ENCODE peak calls at places on chromosomes 1 and 21, in six cellular contexts. Z, N, I, S, U and E are unnamed samples.

GRCh38 chr1:203937678-203938330 is 76.4 kb downstream of the SNRPE start:
- DNase-seq in Z (no peak), S (no peak), U (no peak), I (no peak), N (no peak), E (no peak)

GRCh38 chr1:107430540-107431228 is 289.8 kb downstream of the NTNG1 start:
- DNase-seq in I (peak), U (peak), S (peak), Z (peak), N (peak), E (no peak)

GRCh38 chr1:205575294-205575885 is 56.4 kb downstream of the ELK4 start:
- DNase-seq in N (no peak), S (no peak), Z (no peak), I (no peak), U (no peak), E (no peak)

GRCh38 chr1:156889802-156890585 is 3.5 kb upstream of the PEAR1 start:
- DNase-seq in I (no peak), S (peak), Z (peak), N (peak), U (peak), E (no peak)

GRCh38 chr1:21865609-21865942 is 53.5 kb downstream of the LDLRAD2 start:
- DNase-seq in N (no peak), S (no peak), U (no peak), I (no peak), Z (no peak), E (no peak)

GRCh38 chr1:18693256-18694098 is 62.8 kb downstream of the PAX7 start:
- DNase-seq in S (no peak), N (no peak), Z (no peak), I (no peak), U (no peak), E (no peak)

GRCh38 chr1:110465038-110465813 is 14.3 kb downstream of the PROK1 start:
- DNase-seq in Z (no peak), N (no peak), U (no peak), S (peak), I (no peak), E (no peak)

GRCh38 chr1:96865731-96866684 is 144.4 kb downstream of the PTBP2 start:
- DNase-seq in I (no peak), Z (peak), S (no peak), N (peak), U (peak), E (no peak)

GRCh38 chr1:94690033-94690712 is 130.0 kb upstream of the SLC44A3 start:
- DNase-seq in I (no peak), S (no peak), U (no peak), N (no peak), Z (peak), E (no peak)

GRCh38 chr1:25541889-25542658 is 1.3 kb upstream of the LDLRAP1 start:
- DNase-seq in Z (no peak), S (no peak), I (no peak), N (no peak), U (no peak), E (no peak)

GRCh38 chr1:94543893-94544635 is 2.5 kb upstream of the F3 start:
- DNase-seq in S (no peak), Z (peak), I (no peak), U (peak), N (peak), E (no peak)

GRCh38 chr1:171785766-171786165 is 4.3 kb downstream of the METTL13 start:
- DNase-seq in U (no peak), S (no peak), I (no peak), Z (no peak), N (no peak), E (no peak)

GRCh38 chr1:28602536-28603439 is 10.7 kb downstream of the RAB42 start:
- DNase-seq in U (peak), Z (peak), S (peak), N (peak), I (no peak), E (no peak)

GRCh38 chr1:57576750-57577149 is 152.9 kb upstream of the DAB1 start:
- DNase-seq in S (peak), Z (no peak), N (no peak), U (no peak), I (no peak), E (no peak)

GRCh38 chr1:118101989-118102388 is 83.0 kb downstream of the SPAG17 start:
- DNase-seq in N (no peak), I (no peak), U (no peak), S (peak), Z (no peak), E (no peak)

GRCh38 chr21:25506887-25507286 is 100.4 kb downstream of the MRPL39 start:
- DNase-seq in N (peak), S (no peak), I (no peak), Z (peak), U (peak), E (no peak)

GRCh38 chr1:208039536-208040332 is 128.8 kb upstream of the CD34 start:
- DNase-seq in Z (no peak), S (no peak), U (no peak), N (no peak), I (no peak), E (no peak)

GRCh38 chr1:170864784-170865538 is 70.4 kb upstream of the MROH9 start:
- DNase-seq in I (no peak), Z (no peak), U (no peak), N (no peak), S (no peak), E (no peak)

GRCh38 chr1:27111771-27112573 is 43.0 kb downstream of the SLC9A1 start:
- DNase-seq in U (peak), N (peak), S (peak), Z (peak), I (no peak), E (peak)

GRCh38 chr1:90924982-90925381 is 96.9 kb downstream of the ZNF644 start:
- DNase-seq in U (peak), I (no peak), S (no peak), N (no peak), Z (no peak), E (no peak)

GRCh38 chr1:201584510-201584991 is 45.6 kb downstream of the NAV1 start:
- DNase-seq in Z (peak), I (no peak), U (peak), N (peak), S (no peak), E (no peak)

GRCh38 chr1:91569411-91570104 is 68.9 kb downstream of the CDC7 start:
- DNase-seq in I (no peak), S (peak), Z (peak), U (peak), N (peak), E (no peak)

GRCh38 chr1:54007613-54008012 is 10.4 kb downstream of the LDLRAD1 start:
- DNase-seq in I (no peak), N (no peak), Z (no peak), S (no peak), U (no peak), E (no peak)

GRCh38 chr1:62196091-62196690 is 1.5 kb downstream of the L1TD1 start:
- DNase-seq in N (no peak), U (no peak), I (no peak), S (no peak), Z (no peak), E (no peak)

GRCh38 chr1:151837841-151838490 is 1.7 kb downstream of the C2CD4D start:
- DNase-seq in S (no peak), I (no peak), Z (no peak), N (no peak), U (no peak), E (peak)

GRCh38 chr1:15951341-15952153 is 24.4 kb downstream of the ZBTB17 start:
- DNase-seq in Z (no peak), U (no peak), I (no peak), N (no peak), S (no peak), E (no peak)

GRCh38 chr1:179083031-179083345 is 1.1 kb downstream of the TOR3A start:
- DNase-seq in N (peak), U (no peak), Z (peak), S (no peak), I (no peak), E (no peak)

GRCh38 chr1:197467881-197468280 is 199.8 kb downstream of the CRB1 start:
- DNase-seq in S (no peak), Z (peak), U (peak), I (no peak), N (peak), E (no peak)

GRCh38 chr1:219542828-219543518 is 69.9 kb downstream of the ZC3H11B start:
- DNase-seq in S (no peak), N (peak), Z (peak), U (peak), I (no peak), E (no peak)

GRCh38 chr1:203173566-203173965 is 2.1 kb downstream of the MYBPH start:
- DNase-seq in S (no peak), U (no peak), I (peak), N (no peak), Z (no peak), E (peak)

GRCh38 chr1:234619071-234619480 is 9.1 kb upstream of the IRF2BP2 start:
- DNase-seq in Z (peak), S (no peak), N (peak), U (no peak), I (no peak), E (no peak)

GRCh38 chr21:45069711-45070110 is 4.7 kb upstream of the ADARB1 start:
- DNase-seq in S (no peak), N (no peak), U (no peak), I (no peak), Z (no peak), E (no peak)

GRCh38 chr1:156627313-156627880 is 8.2 kb downstream of the HAPLN2 start:
- DNase-seq in N (peak), S (peak), U (peak), I (no peak), Z (peak), E (no peak)

DNA sequence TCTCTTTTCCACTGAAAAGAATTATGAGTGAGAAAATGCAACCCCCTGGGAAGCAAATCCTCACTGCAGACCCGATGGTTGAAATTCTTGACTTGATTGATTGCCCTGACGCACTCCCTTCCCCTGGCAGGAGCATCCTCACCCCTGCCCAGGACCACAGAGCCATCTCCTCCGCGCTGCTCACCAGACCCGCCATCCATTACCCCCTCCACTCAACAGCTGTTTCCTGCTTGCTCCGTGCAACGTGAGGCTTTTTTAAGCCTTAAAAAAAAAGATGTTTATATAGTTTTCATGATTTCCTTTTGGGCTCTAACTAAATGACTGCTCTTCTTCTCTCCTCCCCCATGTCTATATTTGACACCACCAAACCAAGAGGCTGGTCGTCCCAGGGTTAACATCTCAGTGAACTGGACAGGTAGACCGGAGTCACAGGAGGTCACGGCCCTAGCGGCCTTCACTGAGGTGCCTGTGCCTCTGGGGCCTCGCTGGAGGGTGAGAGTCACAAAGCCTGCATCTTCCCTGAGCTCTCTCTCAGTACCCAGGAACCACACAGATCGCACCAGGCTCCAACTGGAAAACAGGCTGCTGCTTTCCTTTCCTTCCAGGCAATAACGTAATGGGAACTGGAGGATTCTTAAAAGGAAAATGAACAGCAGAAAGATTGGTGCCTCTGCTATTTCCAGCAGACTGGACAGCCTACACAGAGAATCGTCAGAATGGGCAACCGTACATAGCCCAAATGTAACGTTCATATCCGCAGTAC is 49.8 kb downstream of the ZBTB18 start:
- DNase-seq in U (no peak), I (no peak), N (no peak), S (no peak), Z (peak), E (no peak)
- H3K4me3 ChIP-seq in U (no peak), I (no peak), N (no peak), S (no peak), Z (no peak), E (no peak)

GRCh38 chr21:43918385-43918947 is 53.4 kb downstream of the AGPAT3 start:
- DNase-seq in Z (no peak), I (no peak), U (no peak), S (no peak), N (no peak), E (no peak)

GRCh38 chr21:43919283-43919682 is 54.3 kb downstream of the AGPAT3 start:
- DNase-seq in Z (no peak), S (no peak), N (no peak), I (no peak), U (no peak), E (no peak)

GRCh38 chr21:43916076-43916475 is 51.1 kb downstream of the AGPAT3 start:
- DNase-seq in N (no peak), U (no peak), Z (no peak), I (no peak), S (peak), E (no peak)

GRCh38 chr21:43916691-43917514 is 51.9 kb downstream of the AGPAT3 start:
- DNase-seq in I (peak), Z (no peak), N (no peak), U (no peak), S (no peak), E (peak)

GRCh38 chr21:43917515-43918384 is 52.7 kb downstream of the AGPAT3 start:
- DNase-seq in I (peak), Z (no peak), N (no peak), U (no peak), S (peak), E (peak)
- H3K4me3 ChIP-seq in I (peak), Z (no peak), N (no peak), U (no peak), S (no peak), E (peak)

DNA sequence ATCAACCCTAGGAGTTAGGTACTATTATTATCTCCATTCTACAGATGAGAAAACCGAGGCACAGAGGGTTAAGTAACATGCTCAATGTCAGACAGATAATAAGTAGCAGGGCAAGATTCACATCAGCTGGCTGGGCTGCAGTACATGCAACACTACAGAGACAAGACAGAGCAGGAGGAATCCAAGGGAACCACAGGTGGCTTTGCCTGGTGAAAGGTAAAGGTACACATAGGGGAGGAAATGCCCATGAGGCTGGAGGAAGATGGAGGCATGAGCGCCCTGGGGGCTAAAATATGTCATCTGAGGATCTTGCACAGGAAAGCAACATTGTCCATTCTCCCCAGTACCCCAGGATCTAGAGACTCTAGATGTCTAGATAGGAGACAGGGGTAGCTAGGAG is 8.4 kb downstream of the ZBTB21 start:
- DNase-seq in S (no peak), Z (no peak), I (no peak), N (no peak), U (no peak), E (no peak)
- H3K4me3 ChIP-seq in S (no peak), Z (no peak), I (peak), N (no peak), U (no peak), E (peak)

DNA sequence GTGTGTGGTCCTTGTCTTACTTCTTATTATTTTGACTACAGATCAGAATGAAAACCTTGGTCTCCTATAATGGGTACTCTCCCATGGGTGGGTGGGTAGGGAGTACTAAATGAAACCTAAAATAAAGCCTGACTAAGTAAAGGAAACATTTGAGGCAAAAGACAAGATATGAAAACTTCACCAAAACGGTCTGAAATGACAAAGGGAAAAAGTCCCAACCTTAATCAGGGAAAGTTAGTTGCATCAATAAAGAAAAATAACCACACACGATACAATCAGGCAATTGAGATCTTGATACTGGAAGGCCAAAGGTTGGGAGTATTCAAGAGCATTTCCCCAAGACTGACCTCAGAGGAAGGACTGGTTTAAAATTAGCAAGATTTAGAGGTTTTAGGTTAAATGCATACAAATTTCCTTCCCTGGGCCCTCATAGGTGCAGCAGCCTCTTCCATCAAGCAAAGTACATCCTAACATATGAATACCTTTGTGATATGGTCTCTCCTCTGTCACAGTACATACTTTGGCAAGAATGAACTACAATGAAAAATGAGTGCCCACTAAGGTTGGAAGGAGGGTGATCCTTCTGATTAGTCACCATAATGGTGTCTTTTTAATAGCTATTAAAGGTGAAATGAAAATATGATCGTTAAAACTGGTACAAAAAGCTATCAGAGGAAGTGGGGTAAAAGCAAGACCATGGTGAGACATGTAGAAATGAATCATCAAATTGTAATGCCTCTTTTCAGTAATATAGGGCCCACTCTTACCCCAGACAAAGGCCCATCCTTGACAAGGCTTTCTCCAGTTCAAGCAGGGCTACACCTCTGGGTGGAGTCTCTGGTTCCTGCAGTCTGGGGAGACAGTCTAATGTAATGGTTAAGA is 15.3 kb upstream of the TNFSF4 start:
- DNase-seq in U (no peak), S (no peak), N (no peak), I (no peak), Z (no peak), E (peak)
- H3K4me3 ChIP-seq in U (no peak), S (no peak), N (no peak), I (no peak), Z (no peak), E (no peak)

DNA sequence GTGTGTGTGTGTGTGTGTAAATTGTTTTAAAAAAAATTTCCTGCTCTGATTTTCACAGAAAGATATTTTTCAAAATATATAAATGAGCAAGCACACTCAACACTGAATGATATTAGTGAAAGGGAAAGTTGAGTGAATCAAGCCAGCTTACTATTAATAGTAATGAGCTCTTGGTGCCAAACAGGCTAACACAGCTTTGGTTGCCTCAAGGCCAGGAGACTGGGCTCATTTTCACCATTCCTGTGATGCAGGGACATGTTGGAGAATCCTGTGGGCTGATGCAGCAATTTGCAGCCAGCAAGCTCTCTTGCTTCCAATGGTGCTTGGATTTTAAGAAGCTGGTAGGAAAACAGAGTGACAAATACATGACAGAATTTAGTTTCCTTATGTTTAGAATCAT is 30.2 kb downstream of the PLA2G4A start:
- DNase-seq in U (no peak), N (no peak), Z (no peak), S (no peak), I (no peak), E (no peak)
- H3K4me3 ChIP-seq in U (no peak), N (no peak), Z (no peak), S (no peak), I (no peak), E (no peak)

GRCh38 chr1:160236806-160237205 is 25.5 kb downstream of the DCAF8 start:
- DNase-seq in I (no peak), Z (no peak), S (no peak), N (no peak), U (no peak), E (no peak)

GRCh38 chr1:160239582-160240299 is 22.6 kb downstream of the DCAF8 start:
- DNase-seq in Z (no peak), I (no peak), N (no peak), S (no peak), U (no peak), E (no peak)

GRCh38 chr1:160243767-160244166 is 18.6 kb downstream of the DCAF8 start:
- DNase-seq in S (no peak), N (no peak), I (no peak), Z (no peak), U (no peak), E (no peak)

GRCh38 chr1:160237558-160237957 is 24.8 kb downstream of the DCAF8 start:
- DNase-seq in U (no peak), Z (no peak), S (no peak), I (no peak), N (no peak), E (no peak)

DNA sequence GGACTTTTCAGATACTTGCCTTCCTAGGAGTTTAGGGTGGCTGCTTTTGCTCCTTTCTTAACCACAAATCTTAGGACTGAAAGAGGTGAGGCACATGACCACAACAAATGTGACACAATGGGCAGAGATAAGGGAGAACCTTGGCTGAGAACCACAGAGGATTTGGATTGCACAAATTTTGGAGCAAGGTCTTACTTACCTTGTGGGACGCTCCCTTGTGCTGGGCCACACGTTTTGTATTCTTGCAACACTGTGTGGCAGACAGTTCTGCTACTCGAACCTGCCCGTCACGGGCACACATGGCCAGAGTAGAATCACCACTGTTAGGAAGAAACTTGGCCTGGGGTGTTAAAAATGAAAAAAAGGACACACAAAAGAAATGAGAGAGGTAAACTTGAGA is 23.9 kb downstream of the DCAF8 start:
- DNase-seq in S (no peak), I (no peak), U (no peak), Z (no peak), N (no peak), E (no peak)
- H3K4me3 ChIP-seq in S (no peak), I (no peak), U (no peak), Z (no peak), N (no peak), E (no peak)

GRCh38 chr1:32181563-32181962 is 2.1 kb downstream of the TXLNA start:
- DNase-seq in N (no peak), S (no peak), U (no peak), I (no peak), Z (no peak), E (no peak)
- H3K4me3 ChIP-seq in N (peak), S (no peak), U (peak), I (peak), Z (peak), E (peak)

GRCh38 chr1:3654549-3655281 is 2.4 kb downstream of the TP73 start:
- DNase-seq in S (no peak), N (no peak), I (no peak), U (no peak), Z (no peak), E (no peak)
- H3K4me3 ChIP-seq in S (no peak), N (no peak), I (peak), U (no peak), Z (no peak), E (no peak)

GRCh38 chr21:39660596-39660995 is 47.9 kb downstream of the B3GALT5 start:
- DNase-seq in Z (peak), N (peak), I (no peak), S (peak), U (peak), E (no peak)
- H3K4me3 ChIP-seq in Z (no peak), N (no peak), I (no peak), S (no peak), U (no peak), E (no peak)